ENCODE peak calls at places on chromosomes 1 and 21, in seven cellular contexts. X is cardiac muscle cell, R is upper lobe of right lung, K is pancreas, A is NT2/D1, G is breast epithelium, M is tibial artery. D is an unnamed sample.

GRCh38 chr1:178749581-178750166 is 24.6 kb downstream of the RALGPS2 start:
- DNase-seq in X (no peak), R (no peak), K (no peak), A (no peak), G (no peak), M (no peak), D (no peak)

GRCh38 chr1:111837398-111837797 is 81.7 kb downstream of the DDX20 start:
- DNase-seq in X (no peak), R (no peak), K (no peak), A (no peak), G (no peak), M (no peak), D (no peak)

GRCh38 chr1:26278303-26278702 is 1.6 kb upstream of the SH3BGRL3 start:
- DNase-seq in X (peak; percentile 52), R (no peak), K (no peak), A (no peak), G (peak; percentile 62), M (peak; percentile 91), D (no peak)

GRCh38 chr1:169521226-169521625 is 35.5 kb upstream of the SLC19A2 start:
- DNase-seq in X (no peak), R (no peak), K (no peak), A (no peak), G (no peak), M (no peak), D (no peak)

GRCh38 chr1:116868386-116868785 is 41.3 kb upstream of the PTGFRN start:
- DNase-seq in X (peak; percentile 78), R (no peak), K (no peak), A (no peak), G (no peak), M (no peak), D (no peak)

GRCh38 chr1:56709269-56709880 is 64.3 kb downstream of the PRKAA2 start:
- DNase-seq in X (peak; percentile 68), R (no peak), K (no peak), A (peak; percentile 64), G (no peak), M (no peak), D (peak; percentile 57)

GRCh38 chr1:169928438-169929209 is 34.9 kb upstream of the SCYL3 start:
- DNase-seq in X (peak; percentile 70), R (no peak), K (no peak), A (peak; percentile 42), G (no peak), M (no peak), D (peak; percentile 24)

GRCh38 chr1:62250126-62250726 is 55.6 kb downstream of the L1TD1 start:
- DNase-seq in X (no peak), R (no peak), K (no peak), A (no peak), G (no peak), M (no peak), D (no peak)

GRCh38 chr1:232875536-232875935 is 70.3 kb downstream of the MAP10 start:
- DNase-seq in X (no peak), R (no peak), K (no peak), A (no peak), G (no peak), M (no peak), D (no peak)

GRCh38 chr1:67626495-67627235 is 58.3 kb upstream of the GADD45A start:
- DNase-seq in X (peak; percentile 79), R (no peak), K (no peak), A (no peak), G (no peak), M (no peak), D (no peak)

GRCh38 chr21:17690078-17690494 is 77.4 kb upstream of the BTG3 start:
- DNase-seq in X (no peak), R (no peak), K (no peak), A (no peak), G (no peak), M (no peak), D (no peak)

GRCh38 chr1:108590947-108591346 is 31.0 kb downstream of the EEIG2 start:
- DNase-seq in X (peak; percentile 97), R (no peak), K (no peak), A (no peak), G (no peak), M (no peak), D (no peak)

GRCh38 chr1:50700226-50701020 is 259.6 kb downstream of the FAF1 start:
- DNase-seq in X (no peak), R (no peak), K (no peak), A (peak; percentile 95), G (no peak), M (no peak), D (no peak)

GRCh38 chr1:10890391-10891073 is 94.1 kb upstream of the CASZ1 start:
- DNase-seq in X (no peak), R (no peak), K (no peak), A (no peak), G (peak; percentile 40), M (no peak), D (no peak)

GRCh38 chr21:42021751-42022430 is 11.7 kb upstream of the ZBTB21 start:
- DNase-seq in X (no peak), R (no peak), K (no peak), A (peak; percentile 57), G (no peak), M (peak; percentile 48), D (no peak)

GRCh38 chr1:237043846-237044636 is 2.1 kb downstream of the RYR2 start:
- DNase-seq in X (no peak), R (no peak), K (no peak), A (no peak), G (no peak), M (no peak), D (no peak)

GRCh38 chr1:79711001-79711431 is 704.5 kb upstream of the ADGRL4 start:
- DNase-seq in X (peak; percentile 48), R (no peak), K (no peak), A (no peak), G (no peak), M (no peak), D (no peak)

GRCh38 chr1:198128528-198128927 is 28.3 kb upstream of the NEK7 start:
- DNase-seq in X (no peak), R (no peak), K (no peak), A (no peak), G (no peak), M (no peak), D (no peak)

GRCh38 chr1:85200870-85201339 is at the start of gene SYDE2:
- DNase-seq in X (peak; percentile 81), R (peak; percentile 92), K (peak; percentile 88), A (peak; percentile 68), G (peak; percentile 48), M (peak; percentile 87), D (no peak)

GRCh38 chr1:238951809-238952208 is 434.6 kb upstream of the CHRM3 start:
- DNase-seq in X (peak; percentile 40), R (no peak), K (no peak), A (peak; percentile 18), G (no peak), M (no peak), D (peak; percentile 50)

GRCh38 chr1:31624354-31625179 is 7.1 kb downstream of the HCRTR1 start:
- DNase-seq in X (no peak), R (no peak), K (no peak), A (no peak), G (peak; percentile 13), M (peak; percentile 29), D (no peak)

DNA sequence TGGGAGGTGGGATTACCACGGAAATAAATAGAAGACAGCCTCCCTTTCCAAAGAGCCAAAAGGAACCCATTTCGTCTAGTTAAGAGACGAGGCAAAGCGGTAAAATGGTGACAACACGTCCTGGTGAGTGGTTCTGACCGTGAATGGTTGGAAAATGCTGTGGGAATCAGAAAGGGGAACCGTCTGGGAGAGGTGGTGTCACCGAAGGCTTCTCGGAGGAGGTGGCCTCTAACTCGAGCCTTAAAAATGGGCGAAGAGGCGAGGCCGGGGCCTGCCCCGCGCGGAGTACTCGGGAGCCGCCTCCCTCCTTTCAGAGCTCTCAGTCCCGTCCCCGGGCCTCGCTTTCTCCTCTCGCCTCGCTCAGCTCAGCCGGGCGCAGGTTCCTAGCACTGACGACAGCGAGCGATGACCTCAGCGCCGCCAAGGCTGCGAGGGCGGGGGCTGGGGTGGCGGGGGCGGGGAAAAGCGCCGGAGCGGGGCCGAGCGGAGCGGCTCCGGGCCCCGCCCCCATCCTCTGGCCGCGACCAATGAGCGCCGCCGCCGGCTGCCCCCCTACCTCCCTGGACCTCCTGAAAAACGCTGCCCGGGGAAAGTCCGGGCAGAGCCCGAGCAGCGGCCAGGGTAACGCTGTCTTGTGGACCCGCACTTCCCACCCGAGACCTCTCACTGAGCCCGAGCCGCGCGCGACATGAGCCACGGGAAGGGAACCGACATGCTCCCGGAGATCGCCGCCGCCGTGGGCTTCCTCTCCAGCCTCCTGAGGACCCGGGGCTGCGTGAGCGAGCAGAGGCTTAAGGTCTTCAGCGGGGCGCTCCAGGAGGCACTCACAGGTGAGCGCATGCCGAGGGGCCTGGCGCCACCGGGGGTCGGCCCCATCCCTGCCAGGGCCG is at the start of gene BTG2:
- DNase-seq in X (peak; percentile 94), R (peak; percentile 96), K (peak; percentile 96), A (peak; percentile 89), G (peak; percentile 92), M (peak; percentile 97), D (peak; percentile 12)
- H3K27me3 ChIP-seq in X (no peaks in the 10 kb centered on the region), R (no peaks in the 10 kb centered on the region), K (no peaks in the 10 kb centered on the region), A (peaks cover 78% of the 10 kb centered on the region), G (no peaks in the 10 kb centered on the region), M (no peaks in the 10 kb centered on the region), D (peaks cover 6% of the 10 kb centered on the region)

DNA sequence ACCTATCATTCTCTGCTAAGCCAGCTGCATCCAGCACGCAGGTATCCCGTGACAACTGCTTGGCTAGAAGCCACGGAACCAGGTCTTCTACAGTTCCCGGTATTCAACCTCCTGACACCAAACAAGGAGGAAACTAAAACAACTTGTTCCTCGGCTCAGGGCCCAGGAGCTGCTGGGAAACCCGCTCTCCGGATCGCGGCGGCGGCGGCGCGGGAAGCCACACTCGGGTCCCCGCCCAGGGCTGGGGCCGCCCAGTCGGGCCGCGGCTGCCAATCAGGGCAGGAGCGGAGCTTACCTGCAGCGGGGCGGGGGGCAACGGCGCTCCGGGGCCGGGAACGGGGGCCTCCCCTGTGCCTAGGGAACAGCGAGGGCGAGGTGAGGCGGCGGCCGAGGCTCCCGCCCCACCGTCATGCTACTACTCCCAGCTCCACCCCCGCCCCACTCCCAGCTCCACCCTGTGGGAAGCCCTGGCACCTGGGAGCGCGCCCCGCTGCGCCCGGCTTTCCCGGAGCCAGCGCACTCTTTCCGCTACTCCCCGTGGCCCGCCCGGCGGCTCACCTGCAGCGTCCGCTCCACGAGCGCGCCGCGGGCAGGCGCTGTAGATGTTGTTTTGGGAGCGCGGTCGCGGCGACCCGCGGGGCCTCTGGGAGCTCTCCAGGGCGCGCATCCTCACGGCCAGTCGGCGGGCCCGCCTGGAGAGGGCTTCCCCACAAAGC is 12.1 kb downstream of the IL24 start:
- DNase-seq in X (no peak), R (peak; percentile 95), K (peak; percentile 90), A (no peak), G (peak; percentile 94), M (peak; percentile 68), D (no peak)
- H3K36me3 ChIP-seq in X (no peaks in the 10 kb centered on the region), R (peaks cover 3% of the 10 kb centered on the region), K (no peaks in the 10 kb centered on the region), A (peaks cover 3% of the 10 kb centered on the region), G (no peaks in the 10 kb centered on the region), M (no peaks in the 10 kb centered on the region), D (no peaks in the 10 kb centered on the region)

DNA sequence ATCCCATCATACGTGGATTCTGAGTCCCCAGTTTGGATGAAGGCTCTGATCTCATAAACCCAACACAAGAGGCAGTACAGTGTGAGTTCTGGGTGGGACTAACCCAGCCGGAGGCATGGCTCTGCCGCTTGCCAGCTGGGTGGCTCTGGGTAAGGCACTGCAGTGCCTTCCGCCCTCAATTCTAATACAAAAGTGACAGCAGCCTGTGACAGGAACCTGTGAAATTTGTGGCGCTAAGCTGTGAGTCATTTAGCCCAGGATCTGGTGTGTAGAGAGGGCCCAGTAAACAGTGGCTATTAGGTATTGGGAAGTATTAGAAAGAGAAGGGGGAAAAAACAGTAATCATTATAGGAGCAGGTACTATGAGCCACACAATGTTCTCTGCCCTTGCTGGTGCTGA is 23.3 kb downstream of the HSPG2 start:
- DNase-seq in X (no peak), R (no peak), K (no peak), A (no peak), G (no peak), M (no peak), D (no peak)
- H3K4me1 ChIP-seq in X (peaks cover 68% of the 10 kb centered on the region), R (peaks cover 77% of the 10 kb centered on the region), K (peaks cover 27% of the 10 kb centered on the region), A (peaks cover 16% of the 10 kb centered on the region), G (peaks cover 22% of the 10 kb centered on the region), M (peaks cover 90% of the 10 kb centered on the region), D (peaks cover 63% of the 10 kb centered on the region)

GRCh38 chr1:64984106-64984505 is 17.8 kb upstream of the JAK1 start:
- DNase-seq in X (no peak), R (no peak), K (no peak), A (no peak), G (no peak), M (no peak), D (no peak)
- H3K27me3 ChIP-seq in X (no peaks in the 10 kb centered on the region), R (no peaks in the 10 kb centered on the region), K (no peaks in the 10 kb centered on the region), A (no peaks in the 10 kb centered on the region), G (no peaks in the 10 kb centered on the region), M (no peaks in the 10 kb centered on the region), D (no peaks in the 10 kb centered on the region)